ENCODE peak calls at places on chromosomes 5 and 9, in five cellular contexts. I is nephron progenitor cell, W is A549, Z is cardiac fibroblast, G is endothelial cell. U is an unnamed sample.

GRCh38 chr9:107488400-107489143 is 997 bp downstream of the KLF4 start:
- DNase-seq in I (peak; percentile 59), W (peak; percentile 61), Z (peak; percentile 76), G (peak; percentile 43), U (peak; percentile 89)

GRCh38 chr5:172187118-172188032 is 649 bp downstream of the STK10 start:
- DNase-seq in I (peak; percentile 41), W (peak; percentile 58), Z (peak; percentile 71), G (peak; percentile 21), U (no peak)

GRCh38 chr5:156356238-156356637 is 29.3 kb downstream of the SGCD start:
- DNase-seq in I (no peak), W (no peak), Z (peak; percentile 6), G (no peak), U (no peak)

GRCh38 chr5:79922626-79923025 is 68.4 kb downstream of the MTX3 start:
- DNase-seq in I (no peak), W (no peak), Z (no peak), G (no peak), U (no peak)

GRCh38 chr5:56900858-56901578 is 8.4 kb upstream of the SETD9 start:
- DNase-seq in I (peak; percentile 28), W (peak; percentile 47), Z (peak; percentile 52), G (peak; percentile 55), U (no peak)

GRCh38 chr5:154967419-154968024 is 26.6 kb downstream of the MRPL22 start:
- DNase-seq in I (peak; percentile 6), W (peak; percentile 14), Z (peak; percentile 39), G (peak; percentile 26), U (no peak)

GRCh38 chr9:121289554-121290370 is 21.8 kb downstream of the GSN start:
- DNase-seq in I (no peak), W (no peak), Z (peak; percentile 21), G (no peak), U (no peak)

GRCh38 chr5:145934276-145934675 is 2.1 kb upstream of the SH3RF2 start:
- DNase-seq in I (no peak), W (no peak), Z (no peak), G (no peak), U (no peak)

GRCh38 chr5:145543968-145544367 is 291.2 kb downstream of the PRELID2 start:
- DNase-seq in I (no peak), W (no peak), Z (no peak), G (no peak), U (no peak)

GRCh38 chr5:133952729-133953567 is 15.5 kb downstream of the C5orf15 start:
- DNase-seq in I (no peak), W (no peak), Z (peak; percentile 98), G (no peak), U (no peak)

GRCh38 chr5:7374186-7374585 is 21.8 kb upstream of the ADCY2 start:
- DNase-seq in I (no peak), W (no peak), Z (no peak), G (no peak), U (no peak)

GRCh38 chr9:76323481-76323880 is 70.7 kb downstream of the RFK start:
- DNase-seq in I (no peak), W (peak; percentile 20), Z (no peak), G (no peak), U (no peak)

GRCh38 chr5:179228341-179229121 is 116.7 kb downstream of the ADAMTS2 start:
- DNase-seq in I (peak; percentile 55), W (no peak), Z (no peak), G (no peak), U (peak; percentile 74)

GRCh38 chr9:36163049-36163839 is 5.9 kb upstream of the CCIN start:
- DNase-seq in I (peak; percentile 57), W (peak; percentile 74), Z (peak; percentile 89), G (peak; percentile 47), U (peak; percentile 88)

DNA sequence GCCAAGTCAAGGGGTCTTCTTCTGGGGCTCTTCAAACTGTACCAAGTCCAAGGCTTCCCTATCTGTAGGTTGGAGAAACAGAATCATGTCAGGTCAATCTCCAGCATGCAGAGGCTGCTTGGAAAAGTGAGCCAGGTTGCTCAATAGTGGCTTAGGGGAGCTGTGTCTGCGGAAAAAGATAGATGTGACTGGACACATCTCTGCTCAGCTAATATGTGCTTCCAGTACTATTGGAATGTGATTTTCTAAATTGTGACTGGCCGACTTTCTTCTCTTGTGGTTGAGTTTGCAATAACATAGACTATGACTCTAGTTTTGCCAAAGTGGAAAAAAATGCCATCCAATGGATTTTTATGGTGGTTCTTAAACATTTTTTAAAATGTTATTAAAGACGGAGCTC is 136.7 kb downstream of the BOD1 start:
- DNase-seq in I (no peak), W (no peak), Z (no peak), G (no peak), U (no peak)
- TF ChIP-seq CTCF in I (no peak), W (no peak), Z (no peak), G (no peak), U (no peak)

DNA sequence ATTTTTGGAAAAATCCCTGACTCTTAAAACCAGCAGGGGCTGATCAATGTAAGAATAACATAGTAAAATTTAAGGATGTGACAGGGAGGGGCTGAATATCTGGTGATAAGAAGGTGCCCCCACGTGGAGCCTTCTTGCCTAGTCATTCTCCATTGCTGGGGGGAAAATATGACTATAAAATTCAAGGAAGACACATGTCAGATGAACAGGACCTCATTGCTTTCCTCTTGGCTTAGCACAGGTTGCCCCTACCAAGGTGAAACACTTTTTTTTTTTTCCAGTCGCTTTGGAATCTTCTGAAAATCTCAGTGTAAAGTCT is 310.9 kb downstream of the EFNA5 start:
- DNase-seq in I (no peak), W (peak; percentile 35), Z (no peak), G (no peak), U (no peak)
- TF ChIP-seq CTCF in I (no peak), W (peak; percentile 32), Z (no peak), G (no peak), U (peak; percentile 26)

GRCh38 chr9:4298255-4299005 is 1.4 kb downstream of the GLIS3 start:
- DNase-seq in I (peak; percentile 29), W (peak; percentile 66), Z (no peak), G (peak; percentile 6), U (no peak)
- TF ChIP-seq CTCF in I (no peak), W (no peak), Z (peak; percentile 11), G (no peak), U (no peak)

GRCh38 chr9:129719135-129719534 is 33.7 kb downstream of the PTGES start:
- DNase-seq in I (no peak), W (no peak), Z (no peak), G (no peak), U (no peak)

GRCh38 chr9:129720181-129720864 is 32.5 kb downstream of the PTGES start:
- DNase-seq in I (peak; percentile 43), W (peak; percentile 36), Z (no peak), G (peak; percentile 64), U (no peak)

GRCh38 chr9:129722913-129723312 is 29.9 kb downstream of the PTGES start:
- DNase-seq in I (no peak), W (no peak), Z (no peak), G (no peak), U (no peak)

GRCh38 chr9:129718647-129719046 is 34.2 kb downstream of the PTGES start:
- DNase-seq in I (no peak), W (no peak), Z (no peak), G (no peak), U (no peak)

DNA sequence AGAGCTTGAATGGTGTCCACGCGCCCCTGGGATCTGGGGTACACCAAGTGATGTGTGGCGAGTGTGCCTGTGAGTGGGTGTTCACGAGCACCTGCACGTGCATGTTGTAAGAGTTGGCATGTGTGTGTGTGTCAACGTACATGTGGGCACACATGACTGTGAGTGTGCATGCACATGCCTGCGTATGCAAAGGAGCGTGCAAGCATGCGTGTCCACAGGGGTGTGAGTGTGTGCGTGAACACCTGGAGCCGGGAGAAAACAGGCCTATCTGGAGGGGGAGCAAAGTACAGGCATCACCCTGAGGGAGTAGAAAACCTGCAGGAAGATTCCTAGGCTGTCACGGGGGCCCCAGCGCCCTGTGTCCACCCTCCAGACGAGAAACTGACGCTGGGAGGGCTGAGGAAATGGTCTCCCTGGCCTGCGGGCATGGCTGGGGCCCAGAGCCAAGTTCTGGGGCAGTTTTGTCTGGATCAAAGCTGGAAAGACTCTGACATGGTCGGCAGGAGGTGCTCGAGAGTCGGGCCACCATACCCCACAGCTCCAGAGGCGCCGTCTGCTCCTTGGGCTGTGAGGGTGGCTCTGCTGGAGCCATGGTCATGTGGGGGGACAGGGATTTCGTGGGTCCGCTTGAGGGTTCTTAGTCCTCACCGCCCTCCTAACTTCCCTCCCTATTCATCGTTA is 31.8 kb downstream of the PTGES start:
- DNase-seq in I (no peak), W (peak; percentile 36), Z (no peak), G (no peak), U (no peak)
- TF ChIP-seq CTCF in I (no peak), W (peak; percentile 14), Z (no peak), G (no peak), U (no peak)

GRCh38 chr5:120803282-120803681 is 339.2 kb downstream of the PRR16 start:
- DNase-seq in I (no peak), W (no peak), Z (peak; percentile 53), G (no peak), U (no peak)
- TF ChIP-seq CTCF in I (peak; percentile 26), W (peak; percentile 30), Z (peak; percentile 7), G (peak; percentile 56), U (peak; percentile 59)